ENCODE peak calls at places on chromosomes 1 and 21, in five cellular contexts. W, K, D, U and P are unnamed samples. For H3K4me1, the result is how much of the 10 kb centered on the place peaks cover.

GRCh38 chr1:60132985-60133673 is 59.6 kb upstream of the C1orf87 start:
- DNase-seq in W (peak), K (no peak), D (no peak), U (no peak), P (no peak)

GRCh38 chr1:21841852-21842466 is 29.9 kb downstream of the LDLRAD2 start:
- DNase-seq in W (no peak), K (no peak), D (no peak), U (no peak), P (no peak)

GRCh38 chr1:180580237-180580636 is 21.5 kb downstream of the OVAAL start:
- DNase-seq in W (no peak), K (peak), D (no peak), U (no peak), P (no peak)

GRCh38 chr1:202214089-202214843 is 20.7 kb downstream of the LGR6 start:
- DNase-seq in W (no peak), K (peak), D (no peak), U (no peak), P (no peak)

GRCh38 chr1:243921113-243921512 is 71.1 kb upstream of the AKT3 start:
- DNase-seq in W (no peak), K (no peak), D (no peak), U (no peak), P (no peak)

GRCh38 chr1:52238887-52239707 is 97.2 kb downstream of the ZFYVE9 start:
- DNase-seq in W (no peak), K (no peak), D (no peak), U (no peak), P (no peak)

GRCh38 chr1:82052563-82052962 is 251.8 kb downstream of the ADGRL2 start:
- DNase-seq in W (no peak), K (no peak), D (no peak), U (no peak), P (no peak)

GRCh38 chr1:242196101-242196500 is 197.2 kb upstream of the MAP1LC3C start:
- DNase-seq in W (no peak), K (no peak), D (no peak), U (no peak), P (no peak)

GRCh38 chr1:107251083-107251482 is 110.2 kb downstream of the NTNG1 start:
- DNase-seq in W (no peak), K (no peak), D (no peak), U (no peak), P (no peak)

GRCh38 chr21:44529503-44530125 is 10.4 kb downstream of the KRTAP10-1 start:
- DNase-seq in W (no peak), K (no peak), D (no peak), U (peak), P (peak)

GRCh38 chr1:50971748-50972305 is 1.8 kb downstream of the CDKN2C start:
- DNase-seq in W (no peak), K (no peak), D (no peak), U (no peak), P (no peak)

GRCh38 chr1:94095744-94096469 is 25.0 kb downstream of the ABCA4 start:
- DNase-seq in W (no peak), K (no peak), D (no peak), U (peak), P (no peak)

GRCh38 chr1:22625262-22625925 is 11.0 kb upstream of the C1QA start:
- DNase-seq in W (no peak), K (no peak), D (no peak), U (no peak), P (no peak)

GRCh38 chr1:246790364-246790763 is 66.2 kb downstream of the SCCPDH start:
- DNase-seq in W (no peak), K (no peak), D (no peak), U (no peak), P (no peak)

GRCh38 chr21:36709030-36709867 is 10.3 kb downstream of the SIM2 start:
- DNase-seq in W (no peak), K (no peak), D (no peak), U (no peak), P (no peak)

GRCh38 chr1:154759793-154760192 is 110.3 kb downstream of the KCNN3 start:
- DNase-seq in W (no peak), K (no peak), D (no peak), U (peak), P (no peak)

GRCh38 chr1:116134178-116134773 is 23.1 kb downstream of the MAB21L3 start:
- DNase-seq in W (peak), K (no peak), D (no peak), U (no peak), P (no peak)

GRCh38 chr21:45912611-45913415 is 68.8 kb upstream of the COL6A1 start:
- DNase-seq in W (no peak), K (no peak), D (no peak), U (no peak), P (no peak)

GRCh38 chr1:166906647-166907046 is 30.6 kb upstream of the TADA1 start:
- DNase-seq in W (no peak), K (no peak), D (no peak), U (no peak), P (no peak)

GRCh38 chr1:158089476-158089875 is 91.2 kb upstream of the CD1D start:
- DNase-seq in W (no peak), K (no peak), D (no peak), U (no peak), P (no peak)

GRCh38 chr1:84613887-84614286 is 39.6 kb upstream of the CTBS start:
- DNase-seq in W (no peak), K (no peak), D (no peak), U (no peak), P (no peak)

GRCh38 chr1:218743861-218744505 is 398.8 kb downstream of the TGFB2 start:
- DNase-seq in W (no peak), K (no peak), D (no peak), U (no peak), P (no peak)

GRCh38 chr1:111507411-111508201 is 4.2 kb upstream of the ADORA3 start:
- DNase-seq in W (peak), K (peak), D (no peak), U (peak), P (peak)
- H3K27ac ChIP-seq in W (peak), K (peak), D (peak), U (peak), P (peak)

GRCh38 chr1:104874044-104874443 is 1124.3 kb downstream of the AMY1C start:
- DNase-seq in W (no peak), K (no peak), D (no peak), U (no peak), P (no peak)

GRCh38 chr1:104878203-104878911 is 1128.7 kb downstream of the AMY1C start:
- DNase-seq in W (no peak), K (no peak), D (no peak), U (no peak), P (no peak)
- TF ChIP-seq CTCF in W (no peak), K (no peak), D (no peak), U (no peak), P (no peak)

DNA sequence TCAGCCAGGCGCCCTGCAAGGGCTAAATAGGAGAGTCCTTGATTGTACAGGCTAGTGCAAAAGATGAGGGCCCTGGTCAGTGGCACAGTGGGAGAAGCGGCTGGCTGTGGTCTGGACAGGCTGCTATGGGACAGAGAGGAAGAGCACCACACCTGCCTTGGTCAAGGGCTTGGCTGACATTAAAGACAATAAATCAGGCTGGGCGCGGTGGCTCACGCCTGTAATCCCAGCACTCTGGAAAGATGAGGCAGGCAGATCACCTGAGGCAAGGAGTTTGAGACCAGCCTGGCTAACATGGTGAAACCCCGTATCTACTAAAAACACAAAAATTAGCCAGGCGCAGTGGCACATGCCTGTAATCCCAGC is 62.9 kb downstream of the NID1 start:
- DNase-seq in W (peak), K (no peak), D (no peak), U (no peak), P (no peak)
- H3K4me1 ChIP-seq in W (under half), K (under half), D (under half), U (under half), P (under half)

GRCh38 chr1:39425634-39426033 is 65.8 kb upstream of the BMP8A start:
- DNase-seq in W (no peak), K (no peak), D (no peak), U (no peak), P (no peak)
- H3K27ac ChIP-seq in W (no peak), K (no peak), D (no peak), U (no peak), P (no peak)

DNA sequence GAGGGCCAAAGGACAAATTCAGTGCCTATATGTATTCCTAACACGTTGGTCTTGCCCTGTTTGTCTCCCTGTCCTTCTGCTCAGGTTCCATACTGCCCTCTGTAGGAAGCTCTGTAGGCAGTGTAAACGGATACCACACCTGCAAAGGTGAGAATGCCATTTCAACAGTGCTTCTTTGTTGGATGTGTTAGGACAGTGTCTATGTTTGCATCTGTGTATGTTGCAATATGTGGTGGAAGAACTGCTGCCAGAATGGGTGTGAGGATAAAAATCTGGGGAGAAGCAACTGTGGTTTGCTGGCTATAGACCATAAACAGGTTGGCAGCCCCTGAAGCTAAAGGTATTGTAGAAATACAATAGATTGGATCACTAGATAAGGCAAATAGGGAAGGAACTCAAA is 113.1 kb upstream of the BMP8A start:
- DNase-seq in W (peak), K (peak), D (peak), U (no peak), P (no peak)
- TF ChIP-seq CTCF in W (peak), K (peak), D (peak), U (no peak), P (no peak)

GRCh38 chr1:195045072-195045471 is 1563.2 kb downstream of the KCNT2 start:
- DNase-seq in W (no peak), K (no peak), D (no peak), U (no peak), P (no peak)

GRCh38 chr1:195053478-195053877 is 1554.8 kb downstream of the KCNT2 start:
- DNase-seq in W (no peak), K (no peak), D (no peak), U (no peak), P (no peak)

DNA sequence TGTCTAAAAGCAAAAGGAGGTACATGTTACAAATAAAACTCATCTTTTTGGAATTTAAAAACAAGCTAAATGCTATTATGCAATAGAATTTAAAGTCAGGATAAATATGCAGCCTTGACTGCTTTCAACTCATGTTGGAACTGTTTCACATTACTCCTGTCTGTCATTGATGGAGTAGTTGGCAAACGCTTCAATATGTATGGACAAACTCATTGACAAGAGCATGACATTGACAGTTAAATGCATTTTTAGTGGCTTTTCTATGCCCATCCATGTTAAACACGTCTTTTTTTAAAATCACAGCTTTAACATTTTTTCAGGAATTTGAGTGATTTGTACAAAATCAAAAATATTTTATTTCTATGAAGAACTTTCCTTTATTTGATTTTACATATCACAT is 1560.5 kb downstream of the KCNT2 start:
- DNase-seq in W (no peak), K (no peak), D (no peak), U (no peak), P (no peak)
- H3K4me1 ChIP-seq in W (under half), K (under half), D (under half), U (under half), P (under half)

GRCh38 chr21:17458279-17458678 is 54.6 kb upstream of the CXADR start:
- DNase-seq in W (peak), K (no peak), D (no peak), U (no peak), P (no peak)

GRCh38 chr21:17462276-17462981 is 50.4 kb upstream of the CXADR start:
- DNase-seq in W (peak), K (no peak), D (peak), U (no peak), P (no peak)

GRCh38 chr21:17461014-17461413 is 51.8 kb upstream of the CXADR start:
- DNase-seq in W (peak), K (no peak), D (peak), U (peak), P (peak)

GRCh38 chr21:17461582-17461981 is 51.3 kb upstream of the CXADR start:
- DNase-seq in W (peak), K (no peak), D (peak), U (peak), P (no peak)

DNA sequence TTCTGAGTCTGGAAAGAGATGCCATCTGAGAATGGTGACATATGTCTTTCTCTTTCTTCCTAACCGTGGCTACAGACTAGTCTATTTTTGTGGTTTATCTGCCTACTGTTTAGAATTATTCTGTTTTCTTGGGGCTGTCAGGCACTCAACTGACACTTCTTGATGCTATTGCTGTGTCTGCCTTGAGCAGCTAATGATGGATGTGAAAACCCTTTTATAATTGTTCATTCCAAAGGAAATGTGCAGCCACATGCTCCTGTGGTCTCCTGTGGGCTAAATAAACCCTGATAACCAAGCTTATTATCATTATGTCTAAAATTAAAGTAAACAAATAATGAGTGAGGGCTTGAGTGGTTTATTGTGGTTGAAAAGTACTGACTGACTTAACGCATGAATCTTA is 52.7 kb upstream of the CXADR start:
- DNase-seq in W (no peak), K (no peak), D (no peak), U (no peak), P (no peak)
- H3K27ac ChIP-seq in W (no peak), K (no peak), D (no peak), U (peak), P (peak)

GRCh38 chr1:6969762-6970161 is 184.5 kb downstream of the CAMTA1 start:
- DNase-seq in W (no peak), K (no peak), D (no peak), U (no peak), P (no peak)

GRCh38 chr1:6965914-6966241 is 180.6 kb downstream of the CAMTA1 start:
- DNase-seq in W (no peak), K (no peak), D (no peak), U (no peak), P (no peak)

GRCh38 chr1:6969106-6969505 is 183.9 kb downstream of the CAMTA1 start:
- DNase-seq in W (no peak), K (no peak), D (no peak), U (no peak), P (no peak)

GRCh38 chr1:6966326-6966725 is 181.1 kb downstream of the CAMTA1 start:
- DNase-seq in W (no peak), K (no peak), D (no peak), U (no peak), P (no peak)

GRCh38 chr1:6967431-6968079 is 182.3 kb downstream of the CAMTA1 start:
- DNase-seq in W (no peak), K (no peak), D (no peak), U (no peak), P (no peak)
- TF ChIP-seq CTCF in W (no peak), K (no peak), D (no peak), U (no peak), P (no peak)

GRCh38 chr1:65804584-65804983 is 11.9 kb downstream of the PDE4B start:
- DNase-seq in W (no peak), K (no peak), D (no peak), U (no peak), P (no peak)

GRCh38 chr1:65795311-65795710 is 2.6 kb downstream of the PDE4B start:
- DNase-seq in W (no peak), K (no peak), D (no peak), U (no peak), P (no peak)

GRCh38 chr1:65799601-65800000 is 6.9 kb downstream of the PDE4B start:
- DNase-seq in W (no peak), K (no peak), D (no peak), U (no peak), P (no peak)
- H3K4me1 ChIP-seq in W (under half), K (under half), D (under half), U (under half), P (under half)

GRCh38 chr1:10651793-10652192 is 144.7 kb downstream of the CASZ1 start:
- DNase-seq in W (peak), K (no peak), D (no peak), U (no peak), P (no peak)
- H3K27ac ChIP-seq in W (no peak), K (no peak), D (no peak), U (no peak), P (no peak)